ENCODE peak calls at places on chromosomes 3 and 15, in four cellular contexts. V is psoas muscle, J is cardiac muscle cell, B is transverse colon. O is an unnamed sample.

GRCh38 chr3:134606033-134607025 is 44.5 kb downstream of the KY start:
- DNase-seq in V (no peak), J (peak; percentile 37), B (no peak), O (no peak)

GRCh38 chr15:79091204-79091867 is 756 bp upstream of the RASGRF1 start:
- DNase-seq in V (no peak), J (peak; percentile 19), B (no peak), O (peak; percentile 16)

GRCh38 chr15:74422723-74423442 is 10.9 kb downstream of the SEMA7A start:
- DNase-seq in V (no peak), J (peak; percentile 60), B (no peak), O (peak; percentile 84)

GRCh38 chr3:21889166-21889565 is 138.2 kb upstream of the ZNF385D start:
- DNase-seq in V (no peak), J (no peak), B (no peak), O (no peak)

GRCh38 chr15:77440378-77440999 is 19.8 kb downstream of the HMG20A start:
- DNase-seq in V (no peak), J (peak; percentile 66), B (no peak), O (peak; percentile 52)

GRCh38 chr3:172811099-172811498 is 60.6 kb downstream of the ECT2 start:
- DNase-seq in V (no peak), J (no peak), B (no peak), O (no peak)

GRCh38 chr3:151169700-151170224 is 33.3 kb downstream of the GPR171 start:
- DNase-seq in V (peak; percentile 70), J (peak; percentile 31), B (peak; percentile 32), O (no peak)

GRCh38 chr15:95669146-95669922 is 661.2 kb upstream of the NR2F2 start:
- DNase-seq in V (no peak), J (peak; percentile 18), B (no peak), O (no peak)

GRCh38 chr15:29064290-29064689 is 178.5 kb downstream of the APBA2 start:
- DNase-seq in V (no peak), J (no peak), B (no peak), O (no peak)

GRCh38 chr15:94232107-94232506 is 746 bp downstream of the MCTP2 start:
- DNase-seq in V (no peak), J (no peak), B (no peak), O (peak; percentile 28)

GRCh38 chr15:24861014-24861690 is 93.6 kb upstream of the SNRPN start:
- DNase-seq in V (no peak), J (no peak), B (no peak), O (peak; percentile 70)

GRCh38 chr15:80591938-80592825 is 102.9 kb upstream of the ABHD17C start:
- DNase-seq in V (no peak), J (no peak), B (no peak), O (no peak)

GRCh38 chr15:90037961-90038633 is 37.0 kb downstream of the ZNF710 start:
- DNase-seq in V (no peak), J (peak; percentile 51), B (no peak), O (peak; percentile 58)

GRCh38 chr3:123282461-123282860 is 80.7 kb downstream of the SEC22A start:
- DNase-seq in V (peak; percentile 29), J (no peak), B (no peak), O (no peak)

GRCh38 chr3:128435058-128435457 is 31.6 kb downstream of the DNAJB8 start:
- DNase-seq in V (peak; percentile 42), J (no peak), B (no peak), O (peak; percentile 15)

GRCh38 chr3:95297586-95297985 is 1234.7 kb downstream of the NSUN3 start:
- DNase-seq in V (no peak), J (no peak), B (no peak), O (peak; percentile 47)

GRCh38 chr15:62515696-62516395 is 350.8 kb upstream of the C2CD4B start:
- DNase-seq in V (peak; percentile 69), J (no peak), B (no peak), O (no peak)

GRCh38 chr3:127036209-127037020 is 53.5 kb downstream of the PLXNA1 start:
- DNase-seq in V (peak; percentile 50), J (no peak), B (peak; percentile 64), O (no peak)

GRCh38 chr3:101926594-101927105 is 77.3 kb downstream of the NFKBIZ start:
- DNase-seq in V (no peak), J (peak; percentile 61), B (no peak), O (peak; percentile 80)

GRCh38 chr3:148077318-148077923 is 620.3 kb upstream of the AGTR1 start:
- DNase-seq in V (no peak), J (peak; percentile 39), B (no peak), O (peak; percentile 34)

GRCh38 chr3:38274864-38275649 is 7.0 kb upstream of the SLC22A14 start:
- DNase-seq in V (no peak), J (no peak), B (no peak), O (no peak)

GRCh38 chr3:50474717-50475116 is 28.7 kb downstream of the CACNA2D2 start:
- DNase-seq in V (no peak), J (peak; percentile 50), B (no peak), O (no peak)

GRCh38 chr3:151584603-151585002 is 123.7 kb upstream of the IGSF10 start:
- DNase-seq in V (no peak), J (no peak), B (no peak), O (peak; percentile 34)

GRCh38 chr3:178086419-178086818 is 449.8 kb upstream of the KCNMB2 start:
- DNase-seq in V (no peak), J (no peak), B (no peak), O (no peak)

GRCh38 chr3:185153170-185153733 is 392 bp upstream of the C3orf70 start:
- DNase-seq in V (peak; percentile 56), J (no peak), B (peak; percentile 29), O (no peak)

GRCh38 chr15:29135702-29136426 is 133.8 kb downstream of the NSMCE3 start:
- DNase-seq in V (peak; percentile 42), J (no peak), B (no peak), O (no peak)

GRCh38 chr15:23687143-23687470 is at the start of gene NDN:
- DNase-seq in V (peak; percentile 70), J (peak; percentile 68), B (peak; percentile 41), O (peak; percentile 41)

GRCh38 chr3:83393276-83393675 is 1565.5 kb upstream of the CADM2 start:
- DNase-seq in V (no peak), J (no peak), B (no peak), O (no peak)

GRCh38 chr15:95459288-95459687 is 871.2 kb upstream of the NR2F2 start:
- DNase-seq in V (no peak), J (peak; percentile 53), B (no peak), O (peak; percentile 49)

GRCh38 chr3:15428539-15428938 is 1.1 kb downstream of the EAF1 start:
- DNase-seq in V (no peak), J (peak; percentile 61), B (no peak), O (peak; percentile 95)

GRCh38 chr3:186651678-186652215 is 11.5 kb downstream of the FETUB start:
- DNase-seq in V (no peak), J (no peak), B (no peak), O (peak; percentile 68)

GRCh38 chr3:105362021-105362665 is 4.6 kb upstream of the ALCAM start:
- DNase-seq in V (no peak), J (peak; percentile 62), B (no peak), O (peak; percentile 66)

GRCh38 chr3:66428733-66429132 is 72.1 kb downstream of the LRIG1 start:
- DNase-seq in V (peak; percentile 86), J (peak; percentile 96), B (peak; percentile 66), O (peak; percentile 95)

GRCh38 chr3:17011774-17012338 is 127.1 kb downstream of the PLCL2 start:
- DNase-seq in V (no peak), J (no peak), B (no peak), O (peak; percentile 7)

GRCh38 chr3:154040283-154040682 is 80.9 kb upstream of the ARHGEF26 start:
- DNase-seq in V (no peak), J (peak; percentile 35), B (no peak), O (peak; percentile 52)

GRCh38 chr3:117589454-117589853 is 879.9 kb downstream of the TUSC7 start:
- DNase-seq in V (no peak), J (no peak), B (no peak), O (no peak)

GRCh38 chr15:98671060-98672008 is 23.0 kb downstream of the IGF1R start:
- DNase-seq in V (no peak), J (peak; percentile 73), B (no peak), O (peak; percentile 58)
- H3K4me3 ChIP-seq in V (no peak overlapping the region), J (no peak overlapping the region), B (no peak overlapping the region), O (no peak overlapping the region)

GRCh38 chr3:28856796-28857195 is 424.1 kb upstream of the RBMS3 start:
- DNase-seq in V (no peak), J (no peak), B (no peak), O (peak; percentile 57)

GRCh38 chr3:28850186-28850585 is 430.7 kb upstream of the RBMS3 start:
- DNase-seq in V (no peak), J (peak; percentile 72), B (no peak), O (no peak)

DNA sequence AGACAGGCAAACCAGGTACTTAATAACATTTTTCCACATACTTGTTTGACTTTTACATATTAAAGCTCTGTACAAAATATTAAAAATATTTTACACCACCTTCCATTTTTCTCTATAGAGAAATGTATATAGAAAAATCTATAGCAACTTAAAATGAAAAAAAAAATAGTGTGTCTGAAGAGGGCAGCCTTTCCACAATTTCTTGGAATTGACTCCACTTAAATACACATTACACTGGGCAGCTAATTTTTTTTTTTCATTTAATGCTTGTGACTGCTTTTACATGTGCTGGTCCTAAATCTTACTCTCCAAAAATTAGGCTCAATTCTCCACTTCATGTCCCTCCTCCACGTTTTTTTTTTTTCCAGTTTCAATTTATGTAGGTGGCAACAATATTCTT is 427.0 kb upstream of the RBMS3 start:
- DNase-seq in V (no peak), J (peak; percentile 55), B (no peak), O (no peak)
- TF ChIP-seq CTCF in V (no peak), J (no peak), B (no peak), O (peak; percentile 19)

GRCh38 chr3:79015854-79016253 is 751.9 kb downstream of the ROBO1 start:
- DNase-seq in V (no peak), J (no peak), B (no peak), O (no peak)
- H3K4me3 ChIP-seq in V (peak overlapping the region; percentile 90), J (peak overlapping the region; percentile 83), B (no peak overlapping the region), O (no peak overlapping the region)

GRCh38 chr3:44624696-44625528 is at the start of gene ZNF197:
- DNase-seq in V (peak; percentile 92), J (peak; percentile 94), B (peak; percentile 87), O (peak; percentile 89)
- TF ChIP-seq CTCF in V (peak; percentile 9), J (no peak), B (no peak), O (no peak)

GRCh38 chr3:195893121-195893449 is 15.3 kb downstream of the TNK2 start:
- DNase-seq in V (peak; percentile 87), J (no peak), B (no peak), O (no peak)
- H3K4me3 ChIP-seq in V (peak overlapping the region; percentile 53), J (peak overlapping the region; percentile 27), B (no peak overlapping the region), O (no peak overlapping the region)

GRCh38 chr3:40073310-40074007 is 236.0 kb upstream of the EIF1B start:
- DNase-seq in V (no peak), J (no peak), B (no peak), O (no peak)
- TF ChIP-seq CTCF in V (no peak), J (peak; percentile 20), B (no peak), O (no peak)

DNA sequence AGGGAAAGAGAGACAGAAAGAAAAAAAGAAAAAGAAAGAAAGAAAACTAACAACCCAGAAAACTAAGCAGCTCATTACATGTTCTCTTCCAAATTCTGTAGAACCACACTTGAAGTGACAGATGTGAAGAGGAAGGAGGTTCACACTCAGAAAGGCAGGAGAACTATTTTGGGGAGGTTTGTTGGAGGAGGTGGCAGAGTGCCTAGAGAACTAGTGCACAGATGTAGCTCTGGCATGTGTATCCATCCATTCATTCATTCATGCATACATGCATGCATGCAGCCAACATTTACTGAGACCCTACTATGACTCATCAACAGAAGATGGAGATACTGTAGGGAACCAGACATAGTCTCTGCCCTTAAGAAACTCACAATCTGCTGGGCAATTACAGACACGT is 116.8 kb downstream of the ERC2 start:
- DNase-seq in V (no peak), J (no peak), B (no peak), O (no peak)
- H3K4me3 ChIP-seq in V (no peak overlapping the region), J (no peak overlapping the region), B (no peak overlapping the region), O (no peak overlapping the region)

O was measured in epithelial cell of esophagus.